ENCODE peak calls at places on chromosomes 16 and 17, in eight cellular contexts. U is body of pancreas, G is AG10803, M is upper lobe of right lung, Z is AG04450, T is mammary epithelial cell, A is cardiac muscle cell, F is A549. Y is an unnamed sample.

GRCh38 chr16:77850637-77851330 is 62.4 kb downstream of the VAT1L start:
- DNase-seq in U (no peak), G (peak; percentile 36), M (no peak), Z (no peak), T (no peak), A (no peak), F (no peak), Y (no peak)

GRCh38 chr17:19945009-19945650 is 32.5 kb downstream of the AKAP10 start:
- DNase-seq in U (no peak), G (no peak), M (no peak), Z (no peak), T (no peak), A (no peak), F (no peak), Y (no peak)

GRCh38 chr17:41392278-41392677 is 5.1 kb downstream of the KRT31 start:
- DNase-seq in U (no peak), G (peak; percentile 42), M (no peak), Z (no peak), T (peak; percentile 16), A (no peak), F (no peak), Y (no peak)

GRCh38 chr17:16298140-16298662 is 55.1 kb downstream of the CENPV start:
- DNase-seq in U (no peak), G (no peak), M (no peak), Z (no peak), T (no peak), A (no peak), F (no peak), Y (no peak)

GRCh38 chr16:55703003-55704001 is 47.5 kb downstream of the SLC6A2 start:
- DNase-seq in U (no peak), G (peak; percentile 76), M (no peak), Z (peak; percentile 41), T (peak; percentile 28), A (peak; percentile 70), F (peak; percentile 18), Y (peak; percentile 64)

GRCh38 chr17:43634681-43635125 is 27.0 kb downstream of the MEOX1 start:
- DNase-seq in U (no peak), G (no peak), M (no peak), Z (no peak), T (peak; percentile 62), A (peak; percentile 58), F (no peak), Y (no peak)

GRCh38 chr16:18969855-18970240 is 13.9 kb upstream of the TMC7 start:
- DNase-seq in U (no peak), G (no peak), M (no peak), Z (no peak), T (no peak), A (no peak), F (no peak), Y (no peak)

GRCh38 chr16:82043680-82044584 is 8.9 kb downstream of the HSD17B2 start:
- DNase-seq in U (no peak), G (peak; percentile 95), M (no peak), Z (peak; percentile 45), T (peak; percentile 61), A (no peak), F (no peak), Y (peak; percentile 99)

GRCh38 chr16:15811778-15812750 is 44.8 kb downstream of the MYH11 start:
- DNase-seq in U (peak; percentile 24), G (peak; percentile 97), M (no peak), Z (peak; percentile 77), T (peak; percentile 86), A (peak; percentile 94), F (no peak), Y (no peak)

GRCh38 chr16:15650698-15651161 is 685 bp downstream of the NDE1 start:
- DNase-seq in U (no peak), G (no peak), M (no peak), Z (no peak), T (peak; percentile 30), A (peak; percentile 2), F (no peak), Y (no peak)

GRCh38 chr16:73048292-73049050 is 543 bp upstream of the ZFHX3 start:
- DNase-seq in U (peak; percentile 54), G (peak; percentile 60), M (peak; percentile 88), Z (no peak), T (no peak), A (peak; percentile 62), F (no peak), Y (no peak)

DNA sequence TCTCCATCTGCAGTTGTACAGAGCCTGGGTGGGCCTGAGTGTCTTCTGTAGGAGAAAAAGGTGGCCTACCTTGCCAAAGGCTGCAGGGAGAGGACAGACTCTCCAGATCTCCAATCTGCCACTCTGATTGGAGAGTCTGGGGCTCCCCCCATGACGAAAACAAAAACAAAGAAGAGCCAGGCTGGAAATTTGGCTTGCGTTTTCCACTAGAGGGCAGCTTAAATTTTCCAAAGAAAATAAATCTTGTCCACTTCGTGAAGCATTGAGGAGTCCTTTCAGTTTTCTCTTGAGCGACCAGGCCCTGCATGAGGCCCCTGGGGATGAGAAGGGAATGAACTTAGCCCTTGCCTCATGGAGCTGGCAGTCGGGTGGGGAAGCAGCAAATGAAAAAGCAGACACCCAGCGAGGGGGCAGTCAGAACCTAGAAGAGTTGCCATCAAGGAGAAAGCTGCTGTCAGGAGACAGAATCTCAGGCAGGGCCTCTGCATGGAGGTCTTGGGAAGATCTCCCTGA is 8.2 kb upstream of the SHCBP1 start:
- DNase-seq in U (no peak), G (peak; percentile 57), M (no peak), Z (no peak), T (peak; percentile 50), A (peak; percentile 18), F (peak; percentile 58), Y (no peak)
- TF ChIP-seq CTCF in U (no peak), G (peak; percentile 58), M (peak; percentile 28), Z (peak; percentile 63), T (peak; percentile 51), A (peak; percentile 67), F (peak; percentile 44), Y (peak; percentile 57)

DNA sequence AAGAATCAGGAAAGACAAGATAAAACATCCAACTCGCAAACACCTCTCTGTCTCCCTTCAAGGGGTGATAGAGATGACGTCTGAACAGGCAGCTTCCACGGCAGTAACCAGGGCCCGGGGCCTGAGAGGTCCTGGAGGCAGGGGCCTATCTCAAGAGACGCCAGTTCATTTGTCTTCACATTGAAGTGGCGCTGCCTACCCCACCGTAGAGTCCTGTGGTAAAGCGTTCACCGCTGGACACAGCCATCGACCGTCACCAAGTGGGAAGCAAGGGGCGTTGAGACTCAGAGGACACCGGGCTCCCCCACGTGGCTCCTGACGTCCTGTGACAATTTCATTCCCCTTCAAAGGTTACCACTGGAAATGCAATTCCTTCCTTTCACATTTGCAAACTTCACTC is 21.4 kb downstream of the UTS2R start:
- DNase-seq in U (no peak), G (no peak), M (no peak), Z (no peak), T (no peak), A (no peak), F (no peak), Y (no peak)
- H3K4me3 ChIP-seq in U (no peak overlapping the region), G (no peak overlapping the region), M (no peak overlapping the region), Z (no peak overlapping the region), T (no peak overlapping the region), A (no peak overlapping the region), F (no peak overlapping the region), Y (no peak overlapping the region)

GRCh38 chr16:58679763-58680162 is 4.8 kb downstream of the SLC38A7 start:
- DNase-seq in U (no peak), G (no peak), M (no peak), Z (no peak), T (no peak), A (no peak), F (no peak), Y (no peak)

GRCh38 chr16:58684001-58684353 is 593 bp downstream of the SLC38A7 start:
- DNase-seq in U (no peak), G (peak; percentile 32), M (no peak), Z (no peak), T (peak; percentile 15), A (no peak), F (no peak), Y (no peak)

GRCh38 chr16:58684354-58685083 is at the start of gene SLC38A7:
- DNase-seq in U (peak; percentile 84), G (peak; percentile 78), M (peak; percentile 93), Z (peak; percentile 59), T (peak; percentile 72), A (peak; percentile 88), F (peak; percentile 97), Y (peak; percentile 58)

GRCh38 chr16:58678269-58678668 is 6.3 kb downstream of the SLC38A7 start:
- DNase-seq in U (no peak), G (no peak), M (no peak), Z (no peak), T (no peak), A (no peak), F (no peak), Y (no peak)

DNA sequence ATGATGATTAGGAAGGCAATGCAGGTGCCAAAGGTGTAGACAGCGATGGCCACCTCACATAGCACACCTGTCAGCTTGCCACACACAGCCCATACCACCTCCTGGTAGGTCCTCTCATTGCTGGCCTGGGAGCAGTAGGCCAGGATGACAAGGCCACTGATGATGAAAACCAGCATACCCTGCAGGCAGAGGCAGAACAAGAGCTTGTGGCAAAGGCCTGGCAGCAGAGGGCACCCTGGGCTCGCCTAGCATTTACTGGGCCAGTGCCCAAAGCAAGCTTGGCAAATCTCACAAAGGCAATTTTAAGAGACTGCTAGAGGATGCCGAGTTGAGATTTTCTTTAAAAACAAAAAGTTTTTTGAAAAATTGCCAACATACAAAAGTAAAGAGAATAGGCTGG is 5.9 kb downstream of the SLC38A7 start:
- DNase-seq in U (peak; percentile 24), G (peak; percentile 50), M (no peak), Z (no peak), T (peak; percentile 43), A (no peak), F (no peak), Y (no peak)
- TF ChIP-seq CTCF in U (no peak), G (no peak), M (no peak), Z (no peak), T (peak; percentile 29), A (peak; percentile 12), F (peak; percentile 30), Y (no peak)

GRCh38 chr17:27346228-27346899 is 52.5 kb downstream of the WSB1 start:
- DNase-seq in U (no peak), G (no peak), M (no peak), Z (no peak), T (no peak), A (no peak), F (no peak), Y (no peak)

GRCh38 chr17:27348196-27348595 is 54.3 kb downstream of the WSB1 start:
- DNase-seq in U (no peak), G (no peak), M (no peak), Z (no peak), T (no peak), A (no peak), F (no peak), Y (no peak)

GRCh38 chr17:27351741-27352140 is 57.8 kb downstream of the WSB1 start:
- DNase-seq in U (no peak), G (peak; percentile 64), M (no peak), Z (no peak), T (no peak), A (no peak), F (no peak), Y (no peak)

GRCh38 chr17:27352481-27353460 is 58.9 kb downstream of the WSB1 start:
- DNase-seq in U (no peak), G (no peak), M (no peak), Z (no peak), T (no peak), A (no peak), F (peak; percentile 30), Y (no peak)

DNA sequence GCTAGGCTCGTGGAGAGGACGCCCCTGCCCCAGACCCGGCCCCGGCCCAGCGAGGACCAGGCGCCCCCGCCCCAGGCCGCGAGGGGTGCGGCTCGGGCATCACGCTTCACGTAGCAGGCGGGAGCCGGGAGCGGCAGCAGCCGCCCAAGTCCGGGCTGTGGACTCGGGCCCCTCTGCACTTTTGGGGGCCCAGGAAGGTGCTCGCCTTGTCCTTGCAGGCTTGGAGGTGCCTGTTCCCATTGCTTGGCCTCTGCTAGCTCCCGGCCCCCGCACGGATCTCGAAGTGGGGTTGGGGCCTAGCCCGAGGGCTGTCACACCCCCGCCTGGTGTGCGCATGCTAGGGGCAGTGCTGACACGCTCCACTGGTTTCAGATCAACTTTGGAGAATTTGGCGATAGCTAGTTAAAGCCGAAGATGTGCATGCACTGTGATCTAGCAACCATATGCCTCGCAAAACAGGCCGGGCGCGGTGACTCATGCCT is 55.7 kb downstream of the WSB1 start:
- DNase-seq in U (no peak), G (no peak), M (no peak), Z (no peak), T (no peak), A (no peak), F (no peak), Y (no peak)
- H3K4me3 ChIP-seq in U (no peak overlapping the region), G (no peak overlapping the region), M (peak overlapping the region; percentile 54), Z (no peak overlapping the region), T (no peak overlapping the region), A (peak overlapping the region; percentile 25), F (no peak overlapping the region), Y (no peak overlapping the region)

Y was measured in astrocyte of the cerebellum.